ENCODE peak calls at places on chromosomes 1 and 21, in four cellular contexts. T is GM12878, J is H1, N is HepG2. X is an unnamed sample.

GRCh38 chr1:245129811-245130210 is 25.0 kb upstream of the KIF26B start:
- DNase-seq in T (no peak), N (no peak), J (no peak), X (no peak)

GRCh38 chr1:231337043-231337471 is 595 bp downstream of the EXOC8 start:
- DNase-seq in J (no peak), T (no peak), N (no peak), X (peak; percentile 65)

GRCh38 chr1:93680121-93681094 is 1.2 kb downstream of the BCAR3 start:
- DNase-seq in T (no peak), N (peak; percentile 72), J (peak; percentile 50), X (peak; percentile 80)

GRCh38 chr1:22543679-22544078 is 19.6 kb upstream of the EPHA8 start:
- DNase-seq in T (no peak), N (no peak), J (no peak), X (no peak)

GRCh38 chr1:240117202-240117769 is 25.6 kb downstream of the FMN2 start:
- DNase-seq in T (no peak), N (no peak), J (no peak), X (no peak)

GRCh38 chr1:25799758-25800537 is at the start of gene SELENON:
- DNase-seq in J (no peak), N (peak; percentile 20), T (no peak), X (peak; percentile 97)

GRCh38 chr1:114167226-114167625 is 13.6 kb upstream of the SYT6 start:
- DNase-seq in J (no peak), T (no peak), N (no peak), X (no peak)

GRCh38 chr1:113872219-113872934 is 865 bp upstream of the PTPN22 start:
- DNase-seq in N (no peak), T (no peak), J (no peak), X (no peak)

GRCh38 chr1:77590653-77591052 is 91.8 kb downstream of the ZZZ3 start:
- DNase-seq in T (no peak), N (no peak), J (no peak), X (no peak)

GRCh38 chr1:84365225-84366221 is 32.8 kb upstream of the DNASE2B start:
- DNase-seq in J (no peak), N (peak; percentile 44), T (no peak), X (no peak)

GRCh38 chr21:41422546-41423372 is 3.3 kb upstream of the MX1 start:
- DNase-seq in T (no peak), J (no peak), N (no peak), X (no peak)

GRCh38 chr1:56123421-56123820 is 455.9 kb downstream of the PLPP3 start:
- DNase-seq in N (no peak), T (no peak), J (no peak), X (no peak)

GRCh38 chr1:216815239-216815955 is 92.2 kb upstream of the ESRRG start:
- DNase-seq in J (no peak), T (no peak), N (no peak), X (no peak)

GRCh38 chr1:163912491-163912890 is 590.7 kb downstream of the NUF2 start:
- DNase-seq in T (no peak), J (no peak), N (no peak), X (no peak)

GRCh38 chr1:229035054-229035747 is 235.7 kb upstream of the RAB4A start:
- DNase-seq in N (no peak), J (no peak), T (peak; percentile 66), X (no peak)

GRCh38 chr1:103489881-103490280 is 35.6 kb upstream of the RNPC3 start:
- DNase-seq in T (no peak), J (no peak), N (no peak), X (no peak)

GRCh38 chr1:63322944-63323865 is 838 bp downstream of the FOXD3 start:
- DNase-seq in J (no peak), T (no peak), N (no peak), X (peak; percentile 57)

GRCh38 chr1:203281851-203282661 is 23.3 kb upstream of the BTG2 start:
- DNase-seq in J (no peak), N (peak; percentile 29), T (no peak), X (no peak)

GRCh38 chr21:42661688-42662429 is 8.4 kb downstream of the PDE9A start:
- DNase-seq in T (no peak), N (no peak), J (no peak), X (no peak)

GRCh38 chr1:83959824-83960441 is 39.0 kb downstream of the TTLL7 start:
- DNase-seq in N (no peak), T (no peak), J (no peak), X (no peak)

GRCh38 chr1:150067184-150068182 is at the start of gene VPS45:
- DNase-seq in N (peak; percentile 93), J (peak; percentile 67), T (peak; percentile 71), X (peak; percentile 91)

GRCh38 chr1:150282558-150282958 is 204 bp downstream of the CIART start:
- DNase-seq in T (no peak), J (no peak), N (no peak), X (peak; percentile 24)

GRCh38 chr1:63911049-63911448 is 137.2 kb downstream of the ROR1 start:
- DNase-seq in T (no peak), J (no peak), N (no peak), X (no peak)

GRCh38 chr1:203547771-203548421 is 53.9 kb downstream of the OPTC start:
- DNase-seq in N (no peak), J (no peak), T (no peak), X (no peak)

GRCh38 chr1:18703041-18703621 is 72.5 kb downstream of the PAX7 start:
- DNase-seq in J (no peak), T (no peak), N (peak; percentile 10), X (peak; percentile 67)

GRCh38 chr1:204924013-204924759 is 53.5 kb downstream of the NFASC start:
- DNase-seq in T (no peak), N (peak; percentile 66), J (peak; percentile 79), X (no peak)

GRCh38 chr21:45302082-45303061 is 14.7 kb upstream of the POFUT2 start:
- DNase-seq in N (no peak), T (no peak), J (no peak), X (no peak)

GRCh38 chr1:3756394-3756793 is 4.1 kb downstream of the CCDC27 start:
- DNase-seq in J (no peak), N (no peak), T (no peak), X (no peak)

GRCh38 chr1:17201201-17202021 is 3.5 kb upstream of the PADI1 start:
- DNase-seq in J (no peak), N (no peak), T (no peak), X (no peak)

GRCh38 chr1:212034516-212035122 is 738 bp downstream of the INTS7 start:
- DNase-seq in T (no peak), N (no peak), J (no peak), X (no peak)

DNA sequence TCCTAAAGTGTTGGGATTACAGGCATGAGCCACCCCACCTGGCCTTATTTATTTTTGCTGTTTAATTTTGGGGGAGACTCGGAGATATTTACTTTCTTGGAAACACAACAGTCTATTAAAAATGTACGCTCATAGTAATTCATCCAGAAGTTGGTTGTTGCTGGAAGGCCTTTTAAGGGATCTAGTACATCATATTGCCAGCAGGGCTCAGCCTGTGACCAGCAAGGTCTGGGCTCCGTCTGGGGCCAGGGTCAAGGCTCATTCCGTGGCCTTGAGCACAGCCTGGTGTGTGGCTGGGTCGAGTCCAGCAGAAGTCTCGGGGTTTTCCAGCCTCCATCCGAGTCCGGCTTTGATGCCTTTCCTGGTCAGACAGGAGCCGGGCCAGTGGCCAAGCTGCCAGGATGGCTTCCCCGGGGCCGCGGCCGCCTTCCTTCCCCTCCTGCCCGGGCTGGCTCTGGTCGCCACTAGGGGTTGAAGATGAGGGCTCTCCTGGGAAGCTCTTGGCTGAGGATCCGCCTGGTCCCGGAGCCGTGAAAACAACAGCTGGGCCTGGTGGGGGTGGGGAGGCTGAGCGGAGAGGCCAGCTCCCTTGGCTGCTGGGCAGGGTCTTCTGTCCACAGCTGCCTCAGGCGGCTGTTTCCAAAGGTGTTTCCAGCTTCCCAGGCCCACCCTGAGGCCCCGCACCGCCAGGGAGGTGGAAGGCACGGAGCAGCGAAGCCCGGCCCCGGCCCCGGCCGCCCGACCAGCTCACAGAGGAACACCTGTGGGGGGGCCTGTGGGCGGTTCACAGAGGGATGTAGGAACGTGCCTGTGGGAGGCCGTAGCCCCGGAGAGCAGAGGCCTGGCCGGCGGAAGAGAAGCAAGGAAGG is 5.1 kb upstream of the VWA1 start:
- DNase-seq in J (no peak), T (no peak), N (peak; percentile 53), X (peak; percentile 69)
- TF ChIP-seq TCF12 in J (peak; percentile 48), T (no peak), N (no peak), X (no peak)

GRCh38 chr1:9890224-9890731 is 19.8 kb downstream of the CTNNBIP1 start:
- DNase-seq in J (no peak), T (no peak), N (no peak), X (no peak)
- TF ChIP-seq SIN3A in J (no peak), T (no peak), N (no peak), X (no peak)

DNA sequence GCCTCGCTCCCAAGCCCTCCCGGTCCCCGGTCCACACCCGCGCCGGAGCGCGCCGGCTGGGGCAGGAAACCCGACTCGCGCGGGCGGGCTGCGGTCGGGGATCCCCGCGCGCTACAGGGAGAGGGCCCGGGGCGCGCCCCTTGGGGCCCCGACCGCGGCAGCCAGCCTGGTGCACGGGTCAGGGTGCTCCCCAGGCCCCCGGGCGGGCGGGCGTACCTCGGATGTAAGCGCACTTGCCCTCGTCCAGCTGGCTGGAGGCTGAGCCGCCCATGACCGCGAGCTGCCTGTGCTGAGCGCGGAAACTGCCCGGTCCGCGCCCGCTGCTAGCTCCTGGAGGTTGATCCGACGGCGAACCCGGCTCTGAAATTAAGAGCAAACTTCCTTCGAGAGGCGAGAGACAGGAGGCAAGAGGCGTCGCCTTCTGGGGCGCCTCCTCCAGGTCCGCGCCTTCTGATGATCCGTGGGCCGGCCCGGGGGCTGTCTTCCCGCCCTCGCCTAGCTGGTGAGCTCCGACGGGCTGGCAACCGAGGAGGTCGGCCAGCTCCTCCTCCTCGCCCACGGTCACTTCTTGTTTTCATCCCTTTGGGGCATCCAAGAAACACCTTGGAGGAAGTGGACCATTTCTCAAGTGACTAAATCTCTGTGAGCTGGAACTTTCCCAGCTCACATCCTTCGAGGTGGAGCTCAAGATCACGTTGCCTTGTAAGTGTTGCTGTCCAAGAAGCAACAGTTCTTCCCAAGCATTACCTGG is at the start of gene NIBAN1:
- DNase-seq in J (peak; percentile 23), N (no peak), T (no peak), X (peak; percentile 80)
- TF ChIP-seq MAX in J (peak; percentile 80), N (no peak), T (peak; percentile 67), X (peak; percentile 76)

DNA sequence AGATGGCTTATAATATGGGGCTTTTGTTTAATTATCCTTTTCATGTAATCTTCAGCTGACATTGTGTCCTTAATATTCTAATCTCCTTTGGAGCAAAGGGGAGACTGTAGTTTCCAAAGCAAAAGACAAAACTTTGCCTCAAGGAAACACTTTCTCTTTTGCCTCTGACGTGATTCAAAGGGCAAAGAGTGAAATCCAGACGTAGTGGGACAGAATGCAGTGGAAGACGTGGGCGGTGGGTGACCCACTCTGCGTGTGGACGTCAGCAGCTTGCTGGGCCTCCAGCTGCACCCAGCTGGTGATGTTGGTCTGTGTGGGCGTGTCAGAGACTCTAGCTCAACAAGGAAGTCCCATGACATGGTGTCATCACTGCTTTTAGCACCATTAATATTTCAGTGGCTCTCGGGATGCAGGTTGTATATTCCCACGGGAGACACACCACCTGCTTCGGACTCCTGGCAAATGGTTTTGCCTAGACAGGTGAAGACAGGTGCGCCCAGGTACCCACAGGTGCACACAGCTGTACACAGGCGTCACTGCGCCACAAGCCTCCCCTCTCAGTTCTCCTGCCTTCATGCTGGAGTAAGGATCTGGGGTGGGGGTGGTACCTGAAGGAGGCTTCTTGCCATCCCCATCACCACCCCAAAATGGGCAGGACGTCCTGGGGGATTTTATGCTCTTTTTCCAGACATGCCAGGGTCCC is 292.1 kb upstream of the VAMP3 start:
- DNase-seq in T (no peak), N (no peak), J (no peak), X (no peak)
- TF ChIP-seq TCF12 in T (peak; percentile 93), N (no peak), J (no peak), X (no peak)

X was measured in SK-N-SH.